ENCODE peak calls at places on chromosomes 16 and 17, in nine cellular contexts. V is ovary, N is fibroblast of the aortic adventitia, G is kidney, U is tibial artery, H is WTC11, E is B cell, X is glutamatergic neuron, C is heart right ventricle. B is an unnamed sample.
A peak's percentile ranks its signal among the peaks of the same experiment; 100 is the strongest.

GRCh38 chr16:56362706-56363105 is 62.6 kb downstream of the AMFR start:
- DNase-seq in U (no peak), X (no peak), C (no peak), H (no peak), G (no peak), E (no peak), V (no peak), N (no peak), B (no peak)

GRCh38 chr16:64416232-64417010 is 705.4 kb downstream of the CDH11 start:
- DNase-seq in G (no peak), U (no peak), X (no peak), C (no peak), N (peak; percentile 55), E (no peak), H (no peak), V (no peak), B (no peak)

GRCh38 chr17:58532555-58532951 is 18.1 kb upstream of the MTMR4 start:
- DNase-seq in G (no peak), V (no peak), H (no peak), X (no peak), C (no peak), U (no peak), E (no peak), N (no peak), B (no peak)

GRCh38 chr17:47840742-47841487 is at the start of gene SCRN2:
- DNase-seq in U (peak; percentile 92), N (peak; percentile 79), C (peak; percentile 94), V (peak; percentile 89), X (peak; percentile 97), E (peak; percentile 90), G (peak; percentile 96), H (peak; percentile 97), B (no peak)

GRCh38 chr16:79066621-79067020 is 533.9 kb downstream of the MAF start:
- DNase-seq in C (no peak), E (no peak), U (no peak), G (no peak), N (no peak), H (no peak), X (no peak), V (no peak), B (no peak)

GRCh38 chr17:63082273-63082861 is 116.3 kb downstream of the TANC2 start:
- DNase-seq in X (no peak), V (no peak), E (peak; percentile 39), H (no peak), N (peak; percentile 82), G (no peak), U (no peak), C (no peak), B (no peak)

GRCh38 chr16:84090212-84090611 is 26.5 kb downstream of the MBTPS1 start:
- DNase-seq in E (no peak), G (no peak), V (no peak), X (peak; percentile 40), N (no peak), H (no peak), U (no peak), C (no peak), B (no peak)

GRCh38 chr17:82520041-82520910 is 744 bp downstream of the FOXK2 start:
- DNase-seq in X (peak; percentile 45), C (peak; percentile 35), N (peak; percentile 38), H (peak; percentile 29), G (peak; percentile 80), V (peak; percentile 43), U (no peak), E (peak; percentile 70), B (no peak)

GRCh38 chr17:79812969-79813825 is 16.3 kb upstream of the CBX8 start:
- DNase-seq in G (no peak), H (no peak), X (peak; percentile 55), N (no peak), C (no peak), V (no peak), U (no peak), E (peak; percentile 45), B (no peak)

GRCh38 chr17:68910256-68910705 is 44.9 kb downstream of the ABCA8 start:
- DNase-seq in X (no peak), U (no peak), E (no peak), C (no peak), N (peak; percentile 46), G (peak; percentile 39), V (peak; percentile 49), H (no peak), B (no peak)

GRCh38 chr17:31571124-31571892 is 179.8 kb downstream of the RAB11FIP4 start:
- DNase-seq in N (peak; percentile 100), H (no peak), C (peak; percentile 86), G (peak; percentile 84), X (no peak), E (no peak), U (peak; percentile 93), V (peak; percentile 88), B (no peak)

GRCh38 chr16:73020409-73020884 is 27.5 kb downstream of the ZFHX3 start:
- DNase-seq in C (peak; percentile 72), H (no peak), E (no peak), G (no peak), V (no peak), N (peak; percentile 92), X (no peak), U (peak; percentile 92), B (no peak)

GRCh38 chr17:64385187-64386083 is 5.2 kb downstream of the PECAM1 start:
- DNase-seq in X (no peak), E (no peak), H (no peak), N (peak; percentile 80), G (peak; percentile 92), V (peak; percentile 97), U (peak; percentile 82), C (peak; percentile 31), B (peak; percentile 63)

GRCh38 chr16:85969159-85969558 is 70.2 kb downstream of the IRF8 start:
- DNase-seq in X (no peak), H (no peak), C (no peak), E (no peak), V (no peak), N (peak; percentile 46), U (no peak), G (no peak), B (no peak)

GRCh38 chr16:82042144-82042543 is 7.1 kb downstream of the HSD17B2 start:
- DNase-seq in G (no peak), H (no peak), X (no peak), E (no peak), C (no peak), V (no peak), U (no peak), N (no peak), B (no peak)

GRCh38 chr17:13140750-13141149 is 122.9 kb upstream of the ELAC2 start:
- DNase-seq in V (no peak), H (peak; percentile 12), N (peak; percentile 17), U (no peak), G (no peak), C (no peak), E (no peak), X (no peak), B (no peak)

GRCh38 chr17:51371732-51372151 is 111.4 kb downstream of the UTP18 start:
- DNase-seq in U (no peak), V (no peak), N (peak; percentile 27), H (peak; percentile 64), G (no peak), C (no peak), E (no peak), X (peak; percentile 58), B (no peak)

GRCh38 chr17:60386475-60387058 is 5.4 kb downstream of the USP32 start:
- DNase-seq in V (no peak), N (no peak), E (no peak), H (no peak), C (no peak), X (no peak), U (no peak), G (no peak), B (no peak)

GRCh38 chr16:57013268-57013667 is 23.9 kb downstream of the NLRC5 start:
- DNase-seq in H (no peak), X (no peak), V (no peak), C (no peak), N (peak; percentile 60), G (no peak), U (no peak), E (no peak), B (no peak)

GRCh38 chr17:40291311-40291710 is 3.6 kb downstream of the CDC6 start:
- DNase-seq in G (no peak), V (no peak), N (no peak), C (peak; percentile 38), E (no peak), X (no peak), U (no peak), H (no peak), B (no peak)

GRCh38 chr17:44930667-44931066 is 15.4 kb upstream of the GFAP start:
- DNase-seq in E (no peak), X (no peak), V (no peak), H (no peak), U (peak; percentile 46), C (no peak), G (peak; percentile 22), N (no peak), B (peak; percentile 41)

GRCh38 chr16:2155091-2156024 is at the start of gene TRAF7:
- DNase-seq in V (peak; percentile 99), N (peak; percentile 100), H (peak; percentile 99), C (peak; percentile 98), G (peak; percentile 100), X (peak; percentile 96), U (peak; percentile 100), E (peak; percentile 97), B (peak; percentile 99)
- TF ChIP-seq CTCF in V (no peak), N (no peak), H (no peak), C (no peak), G (no peak), X (no peak), U (peak; percentile 20), E (no peak), B (no peak)

DNA sequence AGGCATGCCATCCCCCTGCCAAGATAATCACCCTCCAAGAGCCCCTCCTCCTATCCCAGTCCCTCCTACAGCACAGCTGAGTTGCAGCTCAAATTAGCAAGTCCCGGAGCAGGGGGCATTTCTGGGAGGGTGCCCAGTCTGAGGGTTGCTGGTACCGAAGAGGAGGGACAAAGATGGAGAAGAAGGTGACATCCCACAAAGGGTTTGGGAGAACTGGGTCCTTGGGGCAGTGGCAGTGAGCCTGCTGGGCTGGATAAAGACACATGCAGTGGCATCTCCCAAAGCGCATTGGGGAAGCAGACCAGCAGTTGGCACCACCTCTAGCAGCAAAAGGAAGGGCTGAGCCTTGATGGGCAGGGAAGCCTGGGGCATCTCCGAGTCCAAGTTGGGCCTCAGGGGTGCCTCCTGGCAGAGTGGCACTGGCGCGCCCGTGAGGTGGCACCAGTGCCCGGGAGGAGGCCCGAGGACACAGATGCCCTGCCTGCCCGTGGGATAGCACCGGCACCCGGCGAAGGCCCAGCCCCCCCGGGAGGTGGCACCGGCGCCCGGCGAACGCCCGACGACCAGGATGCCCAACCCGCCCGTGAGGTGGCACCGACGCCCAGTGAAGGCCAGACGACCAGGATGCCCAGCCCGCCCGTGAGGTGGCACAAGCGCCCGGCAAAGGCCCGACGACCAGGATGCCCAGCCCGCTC is 622 bp downstream of the TOM1L2 start:
- DNase-seq in V (peak; percentile 37), X (no peak), E (no peak), H (no peak), U (peak; percentile 77), G (peak; percentile 91), C (peak; percentile 60), N (peak; percentile 51), B (peak; percentile 91)
- TF ChIP-seq CTCF in V (no peak), X (no peak), E (no peak), H (no peak), U (no peak), G (no peak), C (no peak), N (peak; percentile 18), B (no peak)

GRCh38 chr16:26709175-26709574 is 357.6 kb upstream of the C16orf82 start:
- DNase-seq in C (no peak), E (no peak), H (peak; percentile 17), U (no peak), G (no peak), N (no peak), X (no peak), V (no peak), B (no peak)
- TF ChIP-seq CTCF in C (no peak), E (no peak), H (no peak), U (no peak), G (no peak), N (no peak), X (no peak), V (no peak), B (no peak)

GRCh38 chr17:2929881-2930533 is 133.4 kb downstream of the OR1D5 start:
- DNase-seq in G (no peak), C (no peak), N (peak; percentile 11), E (peak; percentile 50), U (no peak), H (peak; percentile 89), X (peak; percentile 86), V (no peak), B (no peak)
- TF ChIP-seq CTCF in G (peak; percentile 44), C (peak; percentile 82), N (peak; percentile 55), E (peak; percentile 75), U (peak; percentile 12), H (peak; percentile 84), X (peak; percentile 97), V (no peak), B (peak; percentile 83)

B was measured in chondrocyte.